ENCODE peak calls at places on chromosomes 11 and 22, in six cellular contexts. A is DND-41; P is HepG2; Z is HCT116; B is left cardiac atrium; G is activated T-cell treated with anti-CD3 and anti-CD28 coated beads, Interleukin-2, amount 50 U/mL, for 4 hours. J is an unnamed sample.
A peak's percentile ranks its signal among the peaks of the same experiment; 100 is the strongest.

GRCh38 chr22:41106122-41106968 is 14.0 kb downstream of the EP300 start:
- ATAC-seq in A (no peak), P (peak; percentile 84), Z (no peak), B (peak; percentile 63), G (peak; percentile 77), J (peak; percentile 77)

GRCh38 chr11:132972565-132972964 is 559.7 kb downstream of the OPCML start:
- ATAC-seq in A (no peak), P (no peak), Z (no peak), B (no peak), G (no peak), J (no peak)

GRCh38 chr11:4626207-4627105 is 10.8 kb upstream of the OR51D1 start:
- ATAC-seq in A (peak; percentile 67), P (peak; percentile 69), Z (peak; percentile 95), B (peak; percentile 52), G (no peak), J (peak; percentile 42)

GRCh38 chr11:130144129-130144528 is 15.5 kb upstream of the ST14 start:
- ATAC-seq in A (no peak), P (peak; percentile 79), Z (no peak), B (no peak), G (no peak), J (no peak)

GRCh38 chr11:128582496-128583366 is 4.6 kb downstream of the ETS1 start:
- ATAC-seq in A (no peak), P (no peak), Z (peak; percentile 65), B (peak; percentile 96), G (no peak), J (no peak)

GRCh38 chr11:63243533-63243932 is at the start of gene SLC22A25:
- ATAC-seq in A (no peak), P (no peak), Z (no peak), B (no peak), G (no peak), J (no peak)

GRCh38 chr11:2158291-2158737 is 2.7 kb downstream of the INS start:
- ATAC-seq in A (no peak), P (no peak), Z (no peak), B (no peak), G (no peak), J (no peak)

GRCh38 chr11:122146475-122146874 is 30.5 kb upstream of the BLID start:
- ATAC-seq in A (no peak), P (no peak), Z (peak; percentile 48), B (no peak), G (no peak), J (no peak)

GRCh38 chr11:32318071-32318815 is 117.1 kb downstream of the WT1 start:
- ATAC-seq in A (peak; percentile 64), P (no peak), Z (no peak), B (no peak), G (peak; percentile 24), J (no peak)

GRCh38 chr22:50504245-50505211 is 3.0 kb downstream of the LMF2 start:
- ATAC-seq in A (no peak), P (no peak), Z (no peak), B (no peak), G (no peak), J (no peak)

GRCh38 chr11:32891657-32892354 is 805 bp upstream of the QSER1 start:
- ATAC-seq in A (no peak), P (no peak), Z (peak; percentile 1), B (no peak), G (no peak), J (peak; percentile 30)

GRCh38 chr11:115222863-115223530 is 281.2 kb downstream of the CADM1 start:
- ATAC-seq in A (no peak), P (no peak), Z (no peak), B (no peak), G (peak; percentile 26), J (peak; percentile 58)

GRCh38 chr22:30325724-30326703 is 727 bp downstream of the TBC1D10A start:
- ATAC-seq in A (peak; percentile 28), P (peak; percentile 27), Z (peak; percentile 56), B (peak; percentile 73), G (peak; percentile 30), J (peak; percentile 16)

GRCh38 chr11:44623321-44623715 is 57.9 kb downstream of the CD82 start:
- ATAC-seq in A (peak; percentile 22), P (no peak), Z (no peak), B (peak; percentile 15), G (no peak), J (peak; percentile 27)

GRCh38 chr22:29147241-29147919 is 58.3 kb upstream of the EMID1 start:
- ATAC-seq in A (no peak), P (no peak), Z (no peak), B (no peak), G (no peak), J (no peak)

GRCh38 chr11:48354013-48354412 is 12.3 kb downstream of the OR4C5 start:
- ATAC-seq in A (no peak), P (no peak), Z (no peak), B (no peak), G (no peak), J (no peak)

GRCh38 chr11:1226226-1226961 is 3.5 kb downstream of the MUC5B start:
- ATAC-seq in A (no peak), P (no peak), Z (no peak), B (no peak), G (no peak), J (no peak)

GRCh38 chr11:34730544-34731295 is 109.8 kb downstream of the EHF start:
- ATAC-seq in A (no peak), P (no peak), Z (no peak), B (no peak), G (no peak), J (no peak)

GRCh38 chr22:34592341-34592740 is 473.6 kb upstream of the ISX start:
- ATAC-seq in A (no peak), P (no peak), Z (no peak), B (no peak), G (no peak), J (no peak)

GRCh38 chr11:111444040-111444439 is 65.0 kb upstream of the POU2AF1 start:
- ATAC-seq in A (no peak), P (no peak), Z (no peak), B (no peak), G (no peak), J (no peak)

GRCh38 chr11:24622262-24622661 is 125.4 kb downstream of the LUZP2 start:
- ATAC-seq in A (no peak), P (no peak), Z (no peak), B (no peak), G (no peak), J (no peak)

GRCh38 chr11:66172146-66172545 is 96.3 kb upstream of the RAB1B start:
- ATAC-seq in A (no peak), P (no peak), Z (peak; percentile 93), B (peak; percentile 60), G (peak; percentile 92), J (peak; percentile 97)

GRCh38 chr11:119377961-119378667 is 3.4 kb downstream of the USP2 start:
- ATAC-seq in A (no peak), P (no peak), Z (no peak), B (no peak), G (no peak), J (no peak)

GRCh38 chr11:12015486-12015885 is 7.1 kb upstream of the DKK3 start:
- ATAC-seq in A (no peak), P (no peak), Z (no peak), B (no peak), G (no peak), J (no peak)

GRCh38 chr22:45328822-45329535 is 19.2 kb downstream of the FAM118A start:
- ATAC-seq in A (no peak), P (peak; percentile 55), Z (peak; percentile 25), B (peak; percentile 35), G (no peak), J (no peak)

GRCh38 chr11:85991514-85991913 is 77.4 kb downstream of the PICALM start:
- ATAC-seq in A (no peak), P (no peak), Z (no peak), B (no peak), G (no peak), J (no peak)

GRCh38 chr11:45324459-45324858 is 38.3 kb upstream of the SYT13 start:
- ATAC-seq in A (no peak), P (no peak), Z (no peak), B (peak; percentile 73), G (no peak), J (no peak)

GRCh38 chr22:27148886-27149470 is 491.6 kb downstream of the MIAT start:
- ATAC-seq in A (no peak), P (no peak), Z (no peak), B (no peak), G (no peak), J (no peak)

GRCh38 chr11:118877487-118878173 is 6.1 kb upstream of the CXCR5 start:
- ATAC-seq in A (no peak), P (no peak), Z (no peak), B (no peak), G (no peak), J (no peak)

GRCh38 chr11:78397398-78397797 is 20.2 kb downstream of the GAB2 start:
- ATAC-seq in A (peak; percentile 47), P (no peak), Z (no peak), B (no peak), G (no peak), J (peak; percentile 92)

GRCh38 chr11:100789500-100789899 is 102.4 kb downstream of the ARHGAP42 start:
- ATAC-seq in A (no peak), P (no peak), Z (no peak), B (peak; percentile 44), G (no peak), J (no peak)

GRCh38 chr11:13883042-13883441 is 79.5 kb upstream of the SPON1 start:
- ATAC-seq in A (no peak), P (no peak), Z (peak; percentile 27), B (no peak), G (no peak), J (peak; percentile 68)

GRCh38 chr11:13391217-13391616 is 71.8 kb downstream of the BTBD10 start:
- ATAC-seq in A (no peak), P (no peak), Z (no peak), B (no peak), G (no peak), J (no peak)

GRCh38 chr11:116694815-116695590 is 77.8 kb downstream of the BUD13 start:
- ATAC-seq in A (no peak), P (no peak), Z (no peak), B (no peak), G (no peak), J (no peak)

GRCh38 chr11:132072044-132072879 is 701.8 kb downstream of the NTM start:
- ATAC-seq in A (no peak), P (no peak), Z (no peak), B (peak; percentile 94), G (no peak), J (no peak)

J was measured in activated T-helper 17 cell treated with anti-CD3 and anti-CD28 coated beads, Interleukin-2, amount 50 U/mL, for 72 hours.